ENCODE peak calls at places on chromosomes 4 and X, in four cellular contexts. R is A549, F is H1, Q is K562. I is an unnamed sample.

GRCh38 chrX:39577976-39578962 is 519.5 kb downstream of the BCOR start:
- DNase-seq in Q (no peak), F (no peak), R (no peak), I (no peak)

GRCh38 chr4:173318648-173319211 is 15.4 kb downstream of the HMGB2 start:
- DNase-seq in R (no peak), F (no peak), Q (no peak), I (peak; percentile 10)

GRCh38 chr4:127533028-127533700 is 99.6 kb upstream of the INTU start:
- DNase-seq in R (no peak), F (no peak), Q (no peak), I (no peak)

GRCh38 chr4:152784490-152785195 is 4.9 kb downstream of the ARFIP1 start:
- DNase-seq in Q (peak; percentile 34), F (no peak), R (peak; percentile 11), I (peak; percentile 5)

GRCh38 chr4:101981756-101982155 is 191.2 kb downstream of the BANK1 start:
- DNase-seq in R (no peak), Q (no peak), F (no peak), I (no peak)

GRCh38 chr4:147707892-147708672 is 23.8 kb upstream of the ARHGAP10 start:
- DNase-seq in F (no peak), Q (peak; percentile 40), R (no peak), I (peak; percentile 19)

GRCh38 chrX:106100442-106100841 is 61.9 kb upstream of the SERPINA7 start:
- DNase-seq in F (no peak), R (no peak), Q (no peak), I (no peak)

GRCh38 chr4:182519528-182519927 is 276.3 kb downstream of the TENM3 start:
- DNase-seq in Q (no peak), R (no peak), F (no peak), I (no peak)

GRCh38 chr4:99763635-99764101 is 53.0 kb upstream of the DAPP1 start:
- DNase-seq in F (no peak), R (peak; percentile 8), Q (no peak), I (no peak)

GRCh38 chrX:68490644-68491043 is 8.2 kb upstream of the YIPF6 start:
- DNase-seq in Q (peak; percentile 20), R (peak; percentile 69), F (no peak), I (peak; percentile 58)

GRCh38 chr4:46123872-46124755 is at the start of gene GABRG1:
- DNase-seq in Q (no peak), R (no peak), F (peak; percentile 41), I (no peak)

GRCh38 chr4:111228874-111229273 is 606.0 kb upstream of the PITX2 start:
- DNase-seq in F (no peak), Q (no peak), R (no peak), I (no peak)

GRCh38 chr4:52588097-52588496 is 71.0 kb downstream of the USP46 start:
- DNase-seq in Q (peak; percentile 40), F (peak; percentile 15), R (no peak), I (peak; percentile 33)

GRCh38 chr4:52588771-52589591 is 70.1 kb downstream of the USP46 start:
- DNase-seq in R (no peak), F (no peak), Q (no peak), I (no peak)

GRCh38 chr4:52585379-52585778 is 73.7 kb downstream of the USP46 start:
- DNase-seq in F (no peak), Q (no peak), R (no peak), I (no peak)

GRCh38 chr4:52586069-52586468 is 73.0 kb downstream of the USP46 start:
- DNase-seq in F (no peak), Q (no peak), R (no peak), I (no peak)
- H3K4me1 ChIP-seq in F (no peaks in the 10 kb centered on the region), Q (no peaks in the 10 kb centered on the region), R (no peaks in the 10 kb centered on the region), I (peaks cover 10% of the 10 kb centered on the region)

GRCh38 chr4:174580597-174580996 is 58.3 kb upstream of the HPGD start:
- DNase-seq in R (no peak), F (no peak), Q (no peak), I (no peak)
- TF ChIP-seq RNF2 in R (no peak), F (no peak), Q (no peak), I (no peak)

DNA sequence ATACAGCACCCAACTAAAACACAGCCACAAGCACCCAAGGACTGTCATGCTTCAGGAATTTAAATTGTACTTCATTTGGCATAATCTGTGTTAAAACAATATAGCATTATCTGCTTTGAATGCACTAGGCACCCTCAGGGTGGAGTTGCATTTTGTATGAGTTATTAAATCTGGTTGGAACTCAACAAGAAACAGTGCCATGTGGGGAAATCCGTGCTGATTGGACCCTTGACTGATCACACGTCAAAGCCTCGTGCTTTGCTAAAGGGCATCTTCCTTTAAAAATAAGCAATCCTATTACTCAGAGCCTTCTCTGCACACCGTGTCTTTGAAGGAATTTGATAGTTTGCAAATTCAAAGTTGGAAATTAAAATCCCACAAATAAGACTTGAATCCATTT is 35.4 kb downstream of the IGFBP7 start:
- DNase-seq in R (no peak), F (no peak), Q (no peak), I (no peak)
- H3K4me1 ChIP-seq in R (peaks cover 90% of the 10 kb centered on the region), F (peaks cover 5% of the 10 kb centered on the region), Q (no peaks in the 10 kb centered on the region), I (peaks cover 20% of the 10 kb centered on the region)

DNA sequence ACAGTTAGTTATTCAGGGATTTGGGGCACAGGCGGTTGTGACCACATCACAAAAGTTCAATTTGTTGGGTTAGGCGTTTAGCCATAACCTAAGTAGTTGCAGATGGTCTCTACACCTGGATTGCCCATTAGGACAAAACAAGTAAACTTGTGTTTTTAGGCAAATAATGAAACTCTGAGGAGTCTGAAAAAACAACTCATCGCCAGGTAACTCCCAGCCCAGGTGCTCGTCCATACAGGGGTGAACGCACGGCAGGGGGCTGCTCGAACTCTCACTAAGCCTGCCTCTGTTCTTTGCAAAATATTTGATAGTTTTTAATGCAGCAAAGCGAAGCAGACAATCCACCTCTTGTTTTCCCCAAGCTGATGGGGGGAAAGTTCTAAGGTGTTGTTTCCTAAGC is 571 bp upstream of the RHOH start:
- DNase-seq in Q (no peak), R (no peak), F (no peak), I (no peak)
- TF ChIP-seq RNF2 in Q (no peak), R (no peak), F (no peak), I (no peak)